ENCODE peak calls at places on chromosomes 11 and 22, in five cellular contexts. F is adrenal gland, B is stomach, H is lung, E is colonic mucosa. P is an unnamed sample. For H3K4me1, the result is how much of the 10 kb centered on the place peaks cover.

GRCh38 chr11:36131719-36132349 is 157.4 kb downstream of the COMMD9 start:
- DNase-seq in E (peak), B (peak), F (peak), H (no peak), P (peak)

GRCh38 chr11:68275721-68276488 is 4.1 kb upstream of the C11orf24 start:
- DNase-seq in E (no peak), H (no peak), B (no peak), F (no peak), P (no peak)

GRCh38 chr11:19555266-19555665 is 157.4 kb upstream of the NAV2 start:
- DNase-seq in E (peak), F (no peak), H (no peak), B (no peak), P (no peak)

GRCh38 chr11:132206993-132207392 is 836.6 kb downstream of the NTM start:
- DNase-seq in H (no peak), B (no peak), F (no peak), E (no peak), P (no peak)

GRCh38 chr11:8059571-8060011 is 21.4 kb upstream of the TUB start:
- DNase-seq in F (no peak), E (no peak), B (peak), H (no peak), P (no peak)

GRCh38 chr11:79762271-79762935 is 321.6 kb upstream of the TENM4 start:
- DNase-seq in F (no peak), B (no peak), H (no peak), E (no peak), P (no peak)

GRCh38 chr22:49298834-49299750 is 528.6 kb downstream of the BRD1 start:
- DNase-seq in H (no peak), F (peak), E (no peak), B (peak), P (peak)

GRCh38 chr11:59009661-59010060 is 70.4 kb downstream of the GLYATL1 start:
- DNase-seq in F (no peak), B (no peak), E (no peak), H (no peak), P (no peak)

GRCh38 chr11:13150487-13150886 is 127.1 kb upstream of the BMAL1 start:
- DNase-seq in E (no peak), F (no peak), B (no peak), H (no peak), P (no peak)

GRCh38 chr11:65424200-65425104 is 1.9 kb downstream of the NEAT1 start:
- DNase-seq in E (peak), B (peak), H (no peak), F (peak), P (no peak)

GRCh38 chr11:30488304-30488998 is 97.7 kb downstream of the MPPED2 start:
- DNase-seq in B (peak), E (peak), F (no peak), H (peak), P (peak)

GRCh38 chr11:57527056-57527631 is 3.4 kb downstream of the TIMM10 start:
- DNase-seq in H (peak), E (peak), F (peak), B (peak), P (peak)

GRCh38 chr11:119315139-119316016 is 1.6 kb downstream of the MCAM start:
- DNase-seq in H (no peak), B (no peak), E (no peak), F (peak), P (peak)

GRCh38 chr22:49768961-49769690 is 58.5 kb downstream of the BRD1 start:
- DNase-seq in F (peak), B (no peak), H (no peak), E (no peak), P (peak)

GRCh38 chr22:19632671-19633148 is 81.6 kb upstream of the SEPTIN5 start:
- DNase-seq in F (peak), E (no peak), H (no peak), B (no peak), P (no peak)

GRCh38 chr11:35208795-35209194 is 69.8 kb downstream of the CD44 start:
- DNase-seq in F (no peak), B (no peak), E (no peak), H (no peak), P (no peak)

GRCh38 chr11:720642-721346 is 14.8 kb downstream of the EPS8L2 start:
- DNase-seq in B (peak), F (peak), H (no peak), E (peak), P (peak)

GRCh38 chr22:20106849-20107237 is 9.1 kb upstream of the RANBP1 start:
- DNase-seq in H (no peak), E (no peak), F (no peak), B (no peak), P (no peak)

GRCh38 chr11:40567392-40567791 is 892.1 kb downstream of the LRRC4C start:
- DNase-seq in F (no peak), H (no peak), E (no peak), B (no peak), P (no peak)

GRCh38 chr11:47376543-47377371 is 1.6 kb downstream of the SPI1 start:
- DNase-seq in B (no peak), F (peak), H (peak), E (no peak), P (peak)

GRCh38 chr11:102678022-102678421 is 27.5 kb downstream of the MMP27 start:
- DNase-seq in B (no peak), H (no peak), E (no peak), F (no peak), P (no peak)

GRCh38 chr22:27317961-27318360 is 483.6 kb downstream of the MN1 start:
- DNase-seq in H (no peak), B (no peak), E (peak), F (no peak), P (no peak)

GRCh38 chr11:116335078-116335477 is 437.7 kb downstream of the BUD13 start:
- DNase-seq in E (no peak), B (no peak), F (peak), H (no peak), P (no peak)

GRCh38 chr11:78646564-78647185 is 72.0 kb upstream of the NARS2 start:
- DNase-seq in F (peak), E (peak), H (peak), B (peak), P (peak)

GRCh38 chr11:21411114-21411513 is 741.7 kb downstream of the NELL1 start:
- DNase-seq in F (no peak), B (no peak), E (no peak), H (no peak), P (no peak)

GRCh38 chr22:24905909-24906308 is 40.6 kb downstream of the LHFPL7 start:
- DNase-seq in B (no peak), H (no peak), F (no peak), E (no peak), P (no peak)

GRCh38 chr22:33114570-33114969 is 56.4 kb upstream of the SYN3 start:
- DNase-seq in B (no peak), F (no peak), E (no peak), H (no peak), P (no peak)

GRCh38 chr11:67428052-67429001 is at the start of gene RPS6KB2:
- DNase-seq in B (peak), E (peak), H (peak), F (peak), P (peak)

GRCh38 chr11:77515483-77515882 is 41.6 kb upstream of the PAK1 start:
- DNase-seq in E (peak), B (no peak), H (no peak), F (no peak), P (no peak)

GRCh38 chr11:130227373-130227772 is 67.8 kb downstream of the ST14 start:
- DNase-seq in E (no peak), F (no peak), H (no peak), B (no peak), P (no peak)

GRCh38 chr11:12288212-12288933 is 89.0 kb upstream of the PARVA start:
- DNase-seq in H (peak), F (peak), E (peak), B (peak), P (peak)

DNA sequence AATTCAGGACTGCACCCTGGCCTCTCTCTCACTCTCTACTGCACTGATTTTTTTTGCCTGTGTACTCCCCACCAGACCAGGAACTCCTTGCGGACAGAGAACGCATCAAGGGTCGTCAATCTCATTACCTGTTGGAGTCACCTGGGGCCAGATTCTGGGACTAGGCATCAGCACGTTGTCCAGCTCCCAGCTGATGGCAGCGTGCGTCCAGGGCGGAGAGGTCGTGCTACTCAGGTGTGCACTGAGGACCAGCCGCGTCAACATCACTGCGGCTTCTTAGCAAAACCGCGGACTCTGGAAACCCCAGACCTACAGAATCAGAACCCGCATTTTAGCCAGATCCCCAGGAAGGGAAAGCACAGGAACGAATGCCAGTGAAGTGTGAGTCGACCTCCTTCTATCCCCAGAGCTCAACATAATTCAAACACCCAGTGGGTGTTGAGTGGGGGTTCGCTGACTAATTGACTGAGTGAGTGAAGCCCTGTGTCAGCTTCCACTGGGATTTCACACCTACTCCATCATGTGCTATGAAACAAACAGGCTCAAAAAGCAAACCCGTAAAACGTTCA is 13.2 kb downstream of the KCNJ5 start:
- DNase-seq in H (no peak), B (no peak), E (no peak), F (no peak), P (no peak)
- H3K4me3 ChIP-seq in H (no peak), B (no peak), E (no peak), F (no peak), P (no peak)

GRCh38 chr11:74010306-74010981 is 1.6 kb upstream of the UCP3 start:
- DNase-seq in F (no peak), H (no peak), B (no peak), E (no peak), P (no peak)
- H3K4me1 ChIP-seq in F (under half), H (under half), B (under half), E (under half), P (under half)

GRCh38 chr22:37747715-37748100 is 50.9 kb downstream of the TRIOBP start:
- DNase-seq in F (no peak), H (no peak), B (no peak), E (no peak), P (no peak)
- H3K27ac ChIP-seq in F (peak), H (peak), B (peak), E (peak), P (peak)

GRCh38 chr11:17650601-17650911 is 68.8 kb upstream of the MYOD1 start:
- DNase-seq in H (no peak), B (no peak), F (no peak), E (no peak), P (no peak)
- H3K4me3 ChIP-seq in H (no peak), B (no peak), F (no peak), E (no peak), P (no peak)

P was measured in pancreas.